ENCODE peak calls at places on chromosomes 7 and 10, in nine cellular contexts. One of them, this sample, is unnamed.

GRCh38 chr7:155257482-155258232 is 40.0 kb upstream of the INSIG1 start:
- DNase-seq in GM20000: no peak
- DNase-seq in cardiac muscle cell: no peak
- DNase-seq in left ventricle myocardium inferior: peak
- DNase-seq in upper lobe of right lung: no peak
- DNase-seq in fibroblast of the conjunctiva: peak
- DNase-seq in HEK293T: no peak
- DNase-seq in NCI-H1417: no peak
- DNase-seq in fibroblast of lung: peak
- DNase-seq in this sample: no peak

GRCh38 chr10:24858244-24858907 is 94.0 kb downstream of the PRTFDC1 start:
- DNase-seq in GM20000: no peak
- DNase-seq in cardiac muscle cell: peak
- DNase-seq in left ventricle myocardium inferior: no peak
- DNase-seq in upper lobe of right lung: no peak
- DNase-seq in fibroblast of the conjunctiva: no peak
- DNase-seq in HEK293T: no peak
- DNase-seq in NCI-H1417: no peak
- DNase-seq in fibroblast of lung: peak
- DNase-seq in this sample: no peak

GRCh38 chr10:44153901-44154670 is 230.8 kb downstream of the CXCL12 start:
- DNase-seq in GM20000: no peak
- DNase-seq in cardiac muscle cell: no peak
- DNase-seq in left ventricle myocardium inferior: no peak
- DNase-seq in upper lobe of right lung: no peak
- DNase-seq in fibroblast of the conjunctiva: no peak
- DNase-seq in HEK293T: no peak
- DNase-seq in NCI-H1417: no peak
- DNase-seq in fibroblast of lung: no peak
- DNase-seq in this sample: no peak

GRCh38 chr10:639751-640672 is 49.5 kb downstream of the DIP2C start:
- DNase-seq in GM20000: no peak
- DNase-seq in cardiac muscle cell: no peak
- DNase-seq in left ventricle myocardium inferior: no peak
- DNase-seq in upper lobe of right lung: peak
- DNase-seq in fibroblast of the conjunctiva: no peak
- DNase-seq in HEK293T: no peak
- DNase-seq in NCI-H1417: no peak
- DNase-seq in fibroblast of lung: no peak
- DNase-seq in this sample: no peak

GRCh38 chr7:78073470-78074382 is 275.2 kb downstream of the PHTF2 start:
- DNase-seq in GM20000: no peak
- DNase-seq in cardiac muscle cell: no peak
- DNase-seq in left ventricle myocardium inferior: no peak
- DNase-seq in upper lobe of right lung: no peak
- DNase-seq in fibroblast of the conjunctiva: no peak
- DNase-seq in HEK293T: no peak
- DNase-seq in NCI-H1417: peak
- DNase-seq in fibroblast of lung: no peak
- DNase-seq in this sample: no peak

GRCh38 chr7:52973126-52973525 is 62.3 kb upstream of the POM121L12 start:
- DNase-seq in GM20000: no peak
- DNase-seq in cardiac muscle cell: no peak
- DNase-seq in left ventricle myocardium inferior: no peak
- DNase-seq in upper lobe of right lung: no peak
- DNase-seq in fibroblast of the conjunctiva: no peak
- DNase-seq in HEK293T: no peak
- DNase-seq in NCI-H1417: no peak
- DNase-seq in fibroblast of lung: no peak
- DNase-seq in this sample: no peak

GRCh38 chr7:2870471-2870941 is 26.4 kb upstream of the GNA12 start:
- DNase-seq in GM20000: no peak
- DNase-seq in cardiac muscle cell: no peak
- DNase-seq in left ventricle myocardium inferior: peak
- DNase-seq in upper lobe of right lung: peak
- DNase-seq in fibroblast of the conjunctiva: no peak
- DNase-seq in HEK293T: no peak
- DNase-seq in NCI-H1417: peak
- DNase-seq in fibroblast of lung: peak
- DNase-seq in this sample: peak

GRCh38 chr10:97196213-97197029 is 10.7 kb upstream of the SLIT1 start:
- DNase-seq in GM20000: peak
- DNase-seq in cardiac muscle cell: peak
- DNase-seq in left ventricle myocardium inferior: peak
- DNase-seq in upper lobe of right lung: peak
- DNase-seq in fibroblast of the conjunctiva: peak
- DNase-seq in HEK293T: peak
- DNase-seq in NCI-H1417: peak
- DNase-seq in fibroblast of lung: peak
- DNase-seq in this sample: peak

GRCh38 chr10:30106987-30107386 is 47.6 kb upstream of the JCAD start:
- DNase-seq in GM20000: no peak
- DNase-seq in cardiac muscle cell: no peak
- DNase-seq in left ventricle myocardium inferior: no peak
- DNase-seq in upper lobe of right lung: no peak
- DNase-seq in fibroblast of the conjunctiva: no peak
- DNase-seq in HEK293T: no peak
- DNase-seq in NCI-H1417: no peak
- DNase-seq in fibroblast of lung: no peak
- DNase-seq in this sample: no peak

GRCh38 chr7:94654764-94655561 is 970 bp downstream of the SGCE start:
- DNase-seq in GM20000: no peak
- DNase-seq in cardiac muscle cell: peak
- DNase-seq in left ventricle myocardium inferior: peak
- DNase-seq in upper lobe of right lung: no peak
- DNase-seq in fibroblast of the conjunctiva: peak
- DNase-seq in HEK293T: peak
- DNase-seq in NCI-H1417: peak
- DNase-seq in fibroblast of lung: peak
- DNase-seq in this sample: no peak

GRCh38 chr7:158492372-158492771 is 95.3 kb downstream of the PTPRN2 start:
- DNase-seq in GM20000: no peak
- DNase-seq in cardiac muscle cell: no peak
- DNase-seq in left ventricle myocardium inferior: no peak
- DNase-seq in upper lobe of right lung: no peak
- DNase-seq in fibroblast of the conjunctiva: no peak
- DNase-seq in HEK293T: no peak
- DNase-seq in NCI-H1417: peak
- DNase-seq in fibroblast of lung: no peak
- DNase-seq in this sample: no peak

GRCh38 chr7:158375034-158375433 is 212.6 kb downstream of the PTPRN2 start:
- DNase-seq in GM20000: no peak
- DNase-seq in cardiac muscle cell: no peak
- DNase-seq in left ventricle myocardium inferior: no peak
- DNase-seq in upper lobe of right lung: no peak
- DNase-seq in fibroblast of the conjunctiva: no peak
- DNase-seq in HEK293T: no peak
- DNase-seq in NCI-H1417: peak
- DNase-seq in fibroblast of lung: no peak
- DNase-seq in this sample: no peak

GRCh38 chr10:34666008-34666700 is 148.9 kb downstream of the PARD3 start:
- DNase-seq in GM20000: peak
- DNase-seq in cardiac muscle cell: peak
- DNase-seq in left ventricle myocardium inferior: no peak
- DNase-seq in upper lobe of right lung: no peak
- DNase-seq in fibroblast of the conjunctiva: peak
- DNase-seq in HEK293T: peak
- DNase-seq in NCI-H1417: no peak
- DNase-seq in fibroblast of lung: peak
- DNase-seq in this sample: no peak

GRCh38 chr7:153190986-153191385 is 431.4 kb downstream of the ACTR3B start:
- DNase-seq in GM20000: no peak
- DNase-seq in cardiac muscle cell: no peak
- DNase-seq in left ventricle myocardium inferior: no peak
- DNase-seq in upper lobe of right lung: no peak
- DNase-seq in fibroblast of the conjunctiva: no peak
- DNase-seq in HEK293T: no peak
- DNase-seq in NCI-H1417: no peak
- DNase-seq in fibroblast of lung: no peak
- DNase-seq in this sample: no peak

GRCh38 chr7:94003446-94004023 is 620 bp downstream of the BET1 start:
- DNase-seq in GM20000: peak
- DNase-seq in cardiac muscle cell: peak
- DNase-seq in left ventricle myocardium inferior: no peak
- DNase-seq in upper lobe of right lung: no peak
- DNase-seq in fibroblast of the conjunctiva: no peak
- DNase-seq in HEK293T: peak
- DNase-seq in NCI-H1417: peak
- DNase-seq in fibroblast of lung: no peak
- DNase-seq in this sample: no peak

GRCh38 chr10:61110188-61110844 is 166.3 kb upstream of the RHOBTB1 start:
- DNase-seq in GM20000: no peak
- DNase-seq in cardiac muscle cell: no peak
- DNase-seq in left ventricle myocardium inferior: no peak
- DNase-seq in upper lobe of right lung: no peak
- DNase-seq in fibroblast of the conjunctiva: no peak
- DNase-seq in HEK293T: no peak
- DNase-seq in NCI-H1417: no peak
- DNase-seq in fibroblast of lung: peak
- DNase-seq in this sample: no peak

This sample was measured in germinal center.